ENCODE peak calls at places on chromosomes 12 and 14, in ten cellular contexts. K is fibroblast of lung, P is left lung, B is heart right ventricle, N is H9, G is Peyer's patch, X is GM23338, S is gastrocnemius medialis, M is tibial artery, E is A549. O is an unnamed sample.

GRCh38 chr14:61281186-61281676 is at the start of gene TMEM30B:
- DNase-seq in K (no peak), P (peak), B (no peak), N (peak), G (no peak), X (peak), S (no peak), M (no peak), E (no peak), O (peak)

GRCh38 chr12:69987453-69988102 is 162.6 kb downstream of the MYRFL start:
- DNase-seq in K (peak), P (no peak), B (peak), N (no peak), G (no peak), X (no peak), S (no peak), M (no peak), E (peak), O (no peak)

GRCh38 chr14:31622060-31622459 is 60.9 kb downstream of the NUBPL start:
- DNase-seq in K (no peak), P (no peak), B (no peak), N (no peak), G (no peak), X (no peak), S (no peak), M (no peak), E (no peak), O (no peak)

GRCh38 chr12:51357374-51358047 is 11.0 kb upstream of the CELA1 start:
- DNase-seq in K (no peak), P (no peak), B (no peak), N (no peak), G (peak), X (no peak), S (no peak), M (no peak), E (no peak), O (no peak)

GRCh38 chr12:62434504-62435336 is 31.9 kb upstream of the MON2 start:
- DNase-seq in K (no peak), P (peak), B (no peak), N (no peak), G (no peak), X (no peak), S (no peak), M (no peak), E (no peak), O (peak)

GRCh38 chr14:89618821-89619551 is 202.0 kb upstream of the FOXN3 start:
- DNase-seq in K (peak), P (peak), B (peak), N (peak), G (peak), X (peak), S (peak), M (peak), E (peak), O (peak)

GRCh38 chr12:71041481-71041880 is 116.3 kb downstream of the TSPAN8 start:
- DNase-seq in K (no peak), P (no peak), B (no peak), N (no peak), G (no peak), X (no peak), S (no peak), M (no peak), E (no peak), O (no peak)

GRCh38 chr12:13093850-13094225 is 9.6 kb downstream of the GSG1 start:
- DNase-seq in K (peak), P (no peak), B (no peak), N (no peak), G (no peak), X (no peak), S (no peak), M (no peak), E (no peak), O (no peak)

GRCh38 chr14:49553106-49553505 is 33.1 kb downstream of the RPS29 start:
- DNase-seq in K (no peak), P (no peak), B (no peak), N (no peak), G (no peak), X (no peak), S (no peak), M (no peak), E (no peak), O (no peak)

GRCh38 chr12:131555197-131555820 is 155.6 kb upstream of the SFSWAP start:
- DNase-seq in K (no peak), P (no peak), B (no peak), N (no peak), G (no peak), X (no peak), S (no peak), M (no peak), E (no peak), O (no peak)

GRCh38 chr12:89352492-89353187 is at the start of gene DUSP6:
- DNase-seq in K (peak), P (peak), B (peak), N (peak), G (peak), X (peak), S (peak), M (peak), E (peak), O (peak)

GRCh38 chr14:38056270-38056669 is 151.4 kb upstream of the SSTR1 start:
- DNase-seq in K (no peak), P (no peak), B (no peak), N (no peak), G (no peak), X (peak), S (no peak), M (no peak), E (no peak), O (no peak)

GRCh38 chr12:586318-587071 is 76.8 kb downstream of the NINJ2 start:
- DNase-seq in K (no peak), P (no peak), B (no peak), N (peak), G (no peak), X (no peak), S (no peak), M (no peak), E (no peak), O (no peak)

GRCh38 chr12:49962861-49963765 is 1.4 kb downstream of the AQP5 start:
- DNase-seq in K (no peak), P (peak), B (peak), N (no peak), G (no peak), X (no peak), S (no peak), M (peak), E (peak), O (peak)

GRCh38 chr12:53492188-53492587 is 7.1 kb downstream of the MAP3K12 start:
- DNase-seq in K (no peak), P (no peak), B (no peak), N (no peak), G (no peak), X (peak), S (no peak), M (peak), E (no peak), O (no peak)

GRCh38 chr12:42669471-42669997 is 80.0 kb upstream of the PRICKLE1 start:
- DNase-seq in K (no peak), P (no peak), B (no peak), N (no peak), G (no peak), X (peak), S (no peak), M (no peak), E (no peak), O (no peak)
- H3K27ac ChIP-seq in K (no peak), P (no peak), B (no peak), N (peak), G (no peak), X (peak), S (no peak), M (no peak), E (no peak), O (no peak)

GRCh38 chr14:88551936-88552565 is 2.8 kb downstream of the PTPN21 start:
- DNase-seq in K (peak), P (no peak), B (peak), N (peak), G (no peak), X (peak), S (peak), M (no peak), E (no peak), O (no peak)

GRCh38 chr14:88551094-88551870 is 3.5 kb downstream of the PTPN21 start:
- DNase-seq in K (peak), P (peak), B (peak), N (peak), G (no peak), X (peak), S (peak), M (peak), E (peak), O (peak)

GRCh38 chr14:88554458-88555286 is at the start of gene PTPN21:
- DNase-seq in K (peak), P (peak), B (peak), N (peak), G (no peak), X (peak), S (peak), M (peak), E (peak), O (peak)

GRCh38 chr14:88553886-88554457 is 835 bp downstream of the PTPN21 start:
- DNase-seq in K (peak), P (no peak), B (no peak), N (no peak), G (no peak), X (peak), S (no peak), M (no peak), E (no peak), O (no peak)

DNA sequence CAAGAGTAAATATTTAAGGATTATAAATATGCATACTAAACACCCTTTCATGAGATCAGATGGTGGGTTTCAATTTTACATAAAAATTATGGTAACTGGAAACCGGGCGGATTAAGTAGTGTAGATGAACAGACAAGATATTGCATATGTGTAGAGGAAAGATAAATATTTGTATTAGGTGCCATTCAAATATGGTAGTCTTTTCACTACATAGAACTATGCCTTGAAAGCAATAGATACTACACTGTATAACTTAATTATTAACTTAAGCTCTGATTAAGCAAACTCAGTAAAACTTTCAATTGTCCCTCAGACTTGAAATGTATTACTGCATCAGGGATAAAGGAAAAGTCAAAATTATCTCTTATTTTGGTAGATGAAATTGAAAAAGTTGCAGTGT is 1.9 kb downstream of the PTPN21 start:
- DNase-seq in K (no peak), P (no peak), B (no peak), N (no peak), G (no peak), X (no peak), S (no peak), M (no peak), E (no peak), O (no peak)
- H3K27ac ChIP-seq in K (no peak), P (no peak), B (no peak), N (no peak), G (no peak), X (no peak), S (peak), M (peak), E (no peak), O (no peak)

GRCh38 chr12:93402333-93403311 is 24.9 kb downstream of the NUDT4 start:
- DNase-seq in K (no peak), P (no peak), B (no peak), N (no peak), G (no peak), X (no peak), S (no peak), M (no peak), E (no peak), O (no peak)

DNA sequence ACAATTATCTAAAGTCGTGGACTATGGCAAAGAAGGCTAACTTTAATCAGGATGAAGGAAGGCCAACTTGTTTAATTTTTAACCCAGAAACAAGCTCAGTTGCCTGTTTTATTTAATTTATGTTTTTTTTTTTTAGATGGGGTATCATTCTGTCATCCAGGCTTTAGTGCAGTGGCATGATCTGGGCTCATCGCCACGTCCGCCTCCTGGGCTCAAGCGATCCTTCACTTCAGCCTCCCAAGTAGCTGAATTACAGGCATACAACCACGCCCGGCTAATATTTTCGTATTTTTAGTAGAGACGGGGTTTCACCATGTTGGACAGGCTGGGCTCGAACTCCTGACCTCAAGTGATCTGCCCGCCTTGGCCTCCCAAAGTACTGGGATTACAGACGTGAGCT is 19.7 kb downstream of the NUDT4 start:
- DNase-seq in K (no peak), P (no peak), B (no peak), N (no peak), G (no peak), X (no peak), S (no peak), M (no peak), E (no peak), O (no peak)
- H3K27ac ChIP-seq in K (no peak), P (no peak), B (no peak), N (no peak), G (no peak), X (peak), S (peak), M (no peak), E (no peak), O (no peak)

GRCh38 chr14:93055651-93056115 is 60.0 kb downstream of the ITPK1 start:
- DNase-seq in K (no peak), P (peak), B (no peak), N (no peak), G (no peak), X (no peak), S (no peak), M (no peak), E (no peak), O (no peak)

GRCh38 chr14:93054006-93054405 is 61.7 kb downstream of the ITPK1 start:
- DNase-seq in K (no peak), P (no peak), B (no peak), N (no peak), G (no peak), X (no peak), S (no peak), M (no peak), E (no peak), O (no peak)

GRCh38 chr14:93056840-93057585 is 58.7 kb downstream of the ITPK1 start:
- DNase-seq in K (no peak), P (no peak), B (no peak), N (no peak), G (no peak), X (no peak), S (no peak), M (peak), E (no peak), O (no peak)

GRCh38 chr14:93056166-93056839 is 59.4 kb downstream of the ITPK1 start:
- DNase-seq in K (peak), P (no peak), B (no peak), N (no peak), G (no peak), X (peak), S (no peak), M (no peak), E (no peak), O (no peak)

DNA sequence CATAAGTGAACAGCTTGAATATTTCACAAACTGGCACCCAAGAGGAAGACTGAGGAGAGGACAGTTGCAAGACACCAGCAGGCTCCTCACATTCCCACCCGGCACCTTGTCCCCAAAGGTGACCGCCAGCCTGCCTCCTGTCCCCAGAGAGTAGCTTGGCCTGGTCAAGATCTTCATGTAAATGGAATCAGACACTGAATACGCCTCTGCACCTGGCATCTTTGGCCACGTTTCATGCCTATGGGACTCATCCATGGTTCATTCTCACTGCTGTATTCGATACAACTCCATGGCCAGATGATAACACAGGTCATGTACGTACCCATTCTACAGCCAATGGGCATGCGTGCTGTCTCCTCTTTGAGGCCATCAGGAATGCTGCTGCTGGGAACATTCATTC is 60.8 kb downstream of the ITPK1 start:
- DNase-seq in K (no peak), P (no peak), B (no peak), N (no peak), G (no peak), X (no peak), S (no peak), M (no peak), E (no peak), O (no peak)
- H3K27ac ChIP-seq in K (no peak), P (no peak), B (no peak), N (no peak), G (peak), X (no peak), S (no peak), M (no peak), E (no peak), O (no peak)

GRCh38 chr14:94936411-94936892 is 166.5 kb upstream of the GSC start:
- DNase-seq in K (peak), P (peak), B (peak), N (no peak), G (peak), X (peak), S (peak), M (peak), E (no peak), O (peak)
- H3K27ac ChIP-seq in K (no peak), P (peak), B (peak), N (no peak), G (peak), X (no peak), S (peak), M (peak), E (no peak), O (no peak)

DNA sequence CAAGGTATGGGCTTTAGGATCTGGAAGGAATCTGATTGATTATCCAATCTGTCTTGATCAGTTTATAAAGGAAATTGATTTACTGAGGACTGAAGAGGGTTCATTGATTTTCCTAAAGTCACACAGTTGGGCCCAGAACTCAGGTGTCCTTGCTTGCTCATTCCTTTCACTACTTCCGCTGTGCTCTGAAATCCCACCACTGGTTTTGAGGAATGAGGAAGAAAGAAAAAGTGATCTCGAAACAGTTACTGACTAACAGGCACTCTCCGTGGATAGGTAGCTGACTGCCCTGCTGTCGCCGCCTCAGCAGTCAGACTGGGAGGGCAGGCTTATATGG is at the start of gene FITM1:
- DNase-seq in K (no peak), P (no peak), B (no peak), N (no peak), G (no peak), X (no peak), S (no peak), M (no peak), E (no peak), O (no peak)
- H3K27ac ChIP-seq in K (no peak), P (no peak), B (peak), N (no peak), G (peak), X (no peak), S (peak), M (no peak), E (no peak), O (peak)

GRCh38 chr12:22257100-22257499 is 77.4 kb downstream of the ST8SIA1 start:
- DNase-seq in K (no peak), P (no peak), B (no peak), N (no peak), G (no peak), X (no peak), S (no peak), M (no peak), E (no peak), O (no peak)
- H3K27ac ChIP-seq in K (no peak), P (no peak), B (no peak), N (no peak), G (no peak), X (no peak), S (no peak), M (peak), E (no peak), O (no peak)

GRCh38 chr14:24387014-24387355 is 11.8 kb upstream of the NYNRIN start:
- DNase-seq in K (no peak), P (no peak), B (no peak), N (no peak), G (no peak), X (no peak), S (no peak), M (no peak), E (no peak), O (no peak)

GRCh38 chr14:24384169-24384568 is 14.6 kb upstream of the NYNRIN start:
- DNase-seq in K (no peak), P (no peak), B (no peak), N (no peak), G (no peak), X (no peak), S (no peak), M (no peak), E (no peak), O (no peak)

GRCh38 chr14:24388474-24389179 is 10.2 kb upstream of the NYNRIN start:
- DNase-seq in K (no peak), P (no peak), B (no peak), N (no peak), G (no peak), X (no peak), S (no peak), M (no peak), E (no peak), O (no peak)

GRCh38 chr14:24382103-24382377 is 14.1 kb downstream of the NFATC4 start:
- DNase-seq in K (no peak), P (no peak), B (no peak), N (no peak), G (no peak), X (no peak), S (no peak), M (no peak), E (no peak), O (no peak)

GRCh38 chr14:24385524-24385923 is 13.3 kb upstream of the NYNRIN start:
- DNase-seq in K (no peak), P (no peak), B (no peak), N (no peak), G (no peak), X (no peak), S (no peak), M (no peak), E (no peak), O (no peak)
- H3K27ac ChIP-seq in K (no peak), P (no peak), B (no peak), N (no peak), G (no peak), X (no peak), S (no peak), M (no peak), E (no peak), O (no peak)

GRCh38 chr12:4738541-4738940 is 18.3 kb downstream of the GALNT8 start:
- DNase-seq in K (no peak), P (no peak), B (no peak), N (no peak), G (no peak), X (no peak), S (no peak), M (no peak), E (no peak), O (no peak)

GRCh38 chr12:4734625-4735196 is 14.5 kb downstream of the GALNT8 start:
- DNase-seq in K (no peak), P (no peak), B (no peak), N (no peak), G (no peak), X (no peak), S (no peak), M (no peak), E (no peak), O (no peak)

GRCh38 chr12:4736048-4736447 is 15.8 kb downstream of the GALNT8 start:
- DNase-seq in K (no peak), P (no peak), B (no peak), N (no peak), G (no peak), X (no peak), S (no peak), M (no peak), E (no peak), O (no peak)
- H3K27ac ChIP-seq in K (no peak), P (no peak), B (no peak), N (no peak), G (no peak), X (no peak), S (no peak), M (peak), E (no peak), O (no peak)